ENCODE peak calls at places on chromosomes 3 and 15, in five cellular contexts. One of them, this sample, is unnamed.

GRCh38 chr3:13667330-13667729 is 118.4 kb downstream of the FBLN2 start:
- DNase-seq in Peyer's patch: no peak
- DNase-seq in stomach: no peak
- DNase-seq in lower lobe of right lung: no peak
- DNase-seq in psoas muscle: no peak
- DNase-seq in this sample: no peak

GRCh38 chr15:101031203-101031602 is 112.0 kb downstream of the LRRK1 start:
- DNase-seq in stomach: peak; percentile 16
- DNase-seq in Peyer's patch: no peak
- DNase-seq in lower lobe of right lung: no peak
- DNase-seq in psoas muscle: no peak
- DNase-seq in this sample: no peak

GRCh38 chr15:67997996-67998395 is 56.1 kb upstream of the PIAS1 start:
- DNase-seq in lower lobe of right lung: no peak
- DNase-seq in Peyer's patch: no peak
- DNase-seq in stomach: no peak
- DNase-seq in psoas muscle: no peak
- DNase-seq in this sample: no peak

GRCh38 chr3:127105587-127105986 is 87.3 kb upstream of the PRR23E start:
- DNase-seq in stomach: no peak
- DNase-seq in Peyer's patch: no peak
- DNase-seq in lower lobe of right lung: no peak
- DNase-seq in psoas muscle: no peak
- DNase-seq in this sample: no peak

GRCh38 chr3:48429416-48430358 is at the start of gene PLXNB1:
- DNase-seq in stomach: peak; percentile 81
- DNase-seq in psoas muscle: peak; percentile 63
- DNase-seq in lower lobe of right lung: peak; percentile 87
- DNase-seq in Peyer's patch: peak; percentile 88
- DNase-seq in this sample: peak; percentile 34

GRCh38 chr3:149475451-149476060 is 1.1 kb downstream of the TM4SF4 start:
- DNase-seq in Peyer's patch: no peak
- DNase-seq in psoas muscle: no peak
- DNase-seq in stomach: no peak
- DNase-seq in lower lobe of right lung: no peak
- DNase-seq in this sample: no peak

GRCh38 chr3:190591080-190591479 is 77.2 kb downstream of the IL1RAP start:
- DNase-seq in psoas muscle: no peak
- DNase-seq in stomach: no peak
- DNase-seq in Peyer's patch: no peak
- DNase-seq in lower lobe of right lung: no peak
- DNase-seq in this sample: no peak

GRCh38 chr15:49315543-49315942 is 107.5 kb upstream of the FGF7 start:
- DNase-seq in stomach: no peak
- DNase-seq in psoas muscle: no peak
- DNase-seq in Peyer's patch: no peak
- DNase-seq in lower lobe of right lung: no peak
- DNase-seq in this sample: no peak

GRCh38 chr3:197606468-197606867 is 50.7 kb upstream of the BDH1 start:
- DNase-seq in Peyer's patch: no peak
- DNase-seq in psoas muscle: no peak
- DNase-seq in lower lobe of right lung: no peak
- DNase-seq in stomach: no peak
- DNase-seq in this sample: no peak

GRCh38 chr3:186025161-186025560 is 83.7 kb downstream of the ETV5 start:
- DNase-seq in Peyer's patch: no peak
- DNase-seq in stomach: no peak
- DNase-seq in lower lobe of right lung: no peak
- DNase-seq in psoas muscle: no peak
- DNase-seq in this sample: no peak

GRCh38 chr3:126314305-126315082 is 42.7 kb downstream of the KLF15 start:
- DNase-seq in Peyer's patch: no peak
- DNase-seq in psoas muscle: no peak
- DNase-seq in lower lobe of right lung: no peak
- DNase-seq in stomach: no peak
- DNase-seq in this sample: no peak

GRCh38 chr3:170076715-170077238 is 39.0 kb downstream of the GPR160 start:
- DNase-seq in lower lobe of right lung: no peak
- DNase-seq in stomach: no peak
- DNase-seq in psoas muscle: no peak
- DNase-seq in Peyer's patch: no peak
- DNase-seq in this sample: no peak

GRCh38 chr3:30518201-30518864 is 88.1 kb upstream of the TGFBR2 start:
- DNase-seq in stomach: peak; percentile 61
- DNase-seq in Peyer's patch: no peak
- DNase-seq in lower lobe of right lung: no peak
- DNase-seq in psoas muscle: no peak
- DNase-seq in this sample: no peak

DNA sequence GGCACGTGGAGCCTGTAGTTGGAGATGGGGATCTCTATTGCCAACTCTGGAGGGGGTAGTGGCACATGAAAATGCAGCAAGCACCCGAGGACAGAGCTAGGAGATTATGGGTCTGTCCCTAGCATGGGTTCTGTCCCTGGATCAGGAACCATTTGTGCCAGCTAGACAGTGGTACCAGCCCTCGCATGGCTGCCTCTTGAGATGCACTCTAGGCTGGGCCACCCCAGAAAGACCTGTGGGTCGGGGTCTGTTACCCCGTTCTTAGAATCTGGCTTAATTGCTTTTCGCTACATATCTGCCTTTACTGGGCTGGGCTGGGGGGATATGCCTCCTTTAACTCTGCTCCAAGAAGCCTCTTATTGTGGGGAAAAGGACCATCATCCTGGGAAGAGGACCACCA is 54.5 kb downstream of the EPHB1 start:
- DNase-seq in Peyer's patch: no peak
- DNase-seq in psoas muscle: no peak
- DNase-seq in lower lobe of right lung: no peak
- DNase-seq in stomach: no peak
- DNase-seq in this sample: no peak
- TF ChIP-seq CTCF in Peyer's patch: no peak
- TF ChIP-seq CTCF in psoas muscle: no peak
- TF ChIP-seq CTCF in lower lobe of right lung: no peak
- TF ChIP-seq CTCF in stomach: no peak
- TF ChIP-seq CTCF in this sample: no peak

GRCh38 chr3:184368804-184369183 is 7.3 kb downstream of the POLR2H start:
- DNase-seq in lower lobe of right lung: no peak
- DNase-seq in psoas muscle: no peak
- DNase-seq in Peyer's patch: no peak
- DNase-seq in stomach: peak; percentile 66
- DNase-seq in this sample: no peak

GRCh38 chr3:184366619-184367321 is 5.3 kb downstream of the POLR2H start:
- DNase-seq in psoas muscle: no peak
- DNase-seq in Peyer's patch: no peak
- DNase-seq in stomach: no peak
- DNase-seq in lower lobe of right lung: no peak
- DNase-seq in this sample: no peak

GRCh38 chr3:184372296-184372821 is 5.6 kb downstream of the THPO start:
- DNase-seq in psoas muscle: no peak
- DNase-seq in lower lobe of right lung: no peak
- DNase-seq in Peyer's patch: no peak
- DNase-seq in stomach: no peak
- DNase-seq in this sample: no peak

GRCh38 chr3:184371570-184372018 is 6.4 kb downstream of the THPO start:
- DNase-seq in stomach: peak; percentile 87
- DNase-seq in psoas muscle: peak; percentile 78
- DNase-seq in lower lobe of right lung: peak; percentile 83
- DNase-seq in Peyer's patch: peak; percentile 78
- DNase-seq in this sample: peak; percentile 90

DNA sequence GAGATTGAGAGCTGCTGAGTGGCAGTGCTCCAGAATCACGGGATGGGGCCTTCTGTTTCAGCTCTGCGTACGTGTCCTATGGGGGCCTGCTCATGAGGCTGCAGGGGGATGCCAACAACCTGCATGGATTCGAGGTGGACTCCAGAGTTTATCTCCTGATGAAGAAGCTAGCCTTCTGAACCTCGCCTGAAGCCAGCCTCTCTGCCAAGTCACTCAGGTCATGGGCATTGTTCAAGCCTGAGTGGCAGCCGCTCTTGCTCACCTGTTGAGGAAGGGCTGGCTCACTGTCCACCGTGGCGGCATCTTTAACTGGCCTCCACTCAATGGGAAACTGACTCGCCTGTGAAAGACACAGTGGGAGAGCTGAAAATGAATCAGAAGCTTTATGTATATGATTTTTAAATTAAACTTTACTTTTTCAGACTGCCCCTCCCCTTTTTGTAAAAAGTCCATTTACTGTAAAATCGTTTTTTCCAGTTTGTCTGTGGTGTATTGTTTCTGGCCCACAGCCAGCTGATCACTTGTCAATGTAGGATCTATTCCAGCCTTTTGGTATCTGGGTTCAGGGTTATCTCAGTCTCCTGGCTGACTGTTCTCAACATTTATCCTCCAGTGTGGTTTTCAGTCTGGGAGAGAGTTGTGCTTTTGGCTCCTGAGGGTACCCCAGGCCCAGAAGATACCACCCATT is 6.8 kb downstream of the POLR2H start:
- DNase-seq in lower lobe of right lung: no peak
- DNase-seq in Peyer's patch: no peak
- DNase-seq in psoas muscle: no peak
- DNase-seq in stomach: no peak
- DNase-seq in this sample: no peak
- H3K4me1 ChIP-seq in lower lobe of right lung: peaks cover 26% of the 10 kb centered on the region
- H3K4me1 ChIP-seq in Peyer's patch: no peaks in the 10 kb centered on the region
- H3K4me1 ChIP-seq in psoas muscle: peaks cover 17% of the 10 kb centered on the region
- H3K4me1 ChIP-seq in stomach: peaks cover 65% of the 10 kb centered on the region
- H3K4me1 ChIP-seq in this sample: peaks cover 6% of the 10 kb centered on the region

GRCh38 chr15:75454471-75455418 is 3.3 kb upstream of the SIN3A start:
- DNase-seq in lower lobe of right lung: peak; percentile 83
- DNase-seq in psoas muscle: peak; percentile 76
- DNase-seq in Peyer's patch: no peak
- DNase-seq in stomach: peak; percentile 67
- DNase-seq in this sample: peak; percentile 62
- H3K4me3 ChIP-seq in lower lobe of right lung: peak overlapping the region; percentile 96
- H3K4me3 ChIP-seq in psoas muscle: peak overlapping the region; percentile 96
- H3K4me3 ChIP-seq in Peyer's patch: peak overlapping the region; percentile 96
- H3K4me3 ChIP-seq in stomach: peak overlapping the region; percentile 84
- H3K4me3 ChIP-seq in this sample: peak overlapping the region; percentile 92

DNA sequence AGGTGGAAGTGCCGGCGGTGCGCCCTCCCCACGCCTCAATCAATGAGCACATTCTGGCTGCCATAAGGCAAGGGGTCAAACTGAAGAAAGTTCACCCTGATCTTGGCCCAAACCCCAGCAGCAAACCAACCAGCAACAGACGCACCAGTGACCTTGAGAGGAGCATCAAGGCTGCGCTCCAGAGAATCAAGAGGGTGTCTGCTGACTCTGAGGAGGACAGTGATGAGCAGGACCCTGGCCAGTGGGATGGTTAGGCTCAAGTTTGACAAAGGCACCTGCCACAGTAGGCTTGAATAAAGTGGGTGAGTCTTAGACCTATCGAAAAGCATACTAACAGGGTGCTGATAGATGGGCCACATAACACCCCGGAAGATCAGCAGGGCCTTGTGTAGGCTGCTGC is 23.9 kb downstream of the WHAMM start:
- DNase-seq in stomach: no peak
- DNase-seq in psoas muscle: no peak
- DNase-seq in lower lobe of right lung: no peak
- DNase-seq in Peyer's patch: no peak
- DNase-seq in this sample: no peak
- TF ChIP-seq CTCF in stomach: no peak
- TF ChIP-seq CTCF in psoas muscle: no peak
- TF ChIP-seq CTCF in lower lobe of right lung: no peak
- TF ChIP-seq CTCF in Peyer's patch: no peak
- TF ChIP-seq CTCF in this sample: no peak

GRCh38 chr15:75048394-75048793 is 25.0 kb downstream of the PPCDC start:
- DNase-seq in lower lobe of right lung: no peak
- DNase-seq in psoas muscle: no peak
- DNase-seq in Peyer's patch: peak; percentile 45
- DNase-seq in stomach: no peak
- DNase-seq in this sample: no peak
- H3K4me1 ChIP-seq in lower lobe of right lung: peaks cover 74% of the 10 kb centered on the region
- H3K4me1 ChIP-seq in psoas muscle: peaks cover 47% of the 10 kb centered on the region
- H3K4me1 ChIP-seq in Peyer's patch: peaks cover 31% of the 10 kb centered on the region
- H3K4me1 ChIP-seq in stomach: peaks cover 66% of the 10 kb centered on the region
- H3K4me1 ChIP-seq in this sample: peaks cover 52% of the 10 kb centered on the region